ENCODE peak calls at places on chromosomes 3 and 15, in ten cellular contexts. K is heart left ventricle; W is CD8-positive, alpha-beta T cell; I is CD4-positive, alpha-beta T cell; A is psoas muscle; V is dorsolateral prefrontal cortex; X is upper lobe of right lung; E is endodermal cell; Y is tibial artery; S is CD4-positive, alpha-beta memory T cell. H is an unnamed sample.

GRCh38 chr15:70632079-70632850 is 131.1 kb downstream of the UACA start:
- DNase-seq in K (no peak), W (no peak), I (no peak), A (no peak), V (no peak), X (no peak), E (no peak), Y (no peak), S (no peak), H (no peak)

GRCh38 chr3:51391566-51392300 is 648 bp downstream of the RBM15B start:
- DNase-seq in K (peak), W (peak), I (peak), A (peak), V (no peak), X (peak), E (peak), Y (no peak), S (peak), H (no peak)

GRCh38 chr3:32243519-32243918 is 5.0 kb downstream of the CMTM8 start:
- DNase-seq in K (no peak), W (no peak), I (no peak), A (no peak), V (no peak), X (no peak), E (no peak), Y (no peak), S (no peak), H (no peak)

GRCh38 chr15:40789119-40789518 is 17.8 kb upstream of the ZFYVE19 start:
- DNase-seq in K (no peak), W (no peak), I (no peak), A (no peak), V (no peak), X (no peak), E (no peak), Y (no peak), S (no peak), H (no peak)

GRCh38 chr3:58521917-58522680 is 14.9 kb downstream of the ACOX2 start:
- DNase-seq in K (no peak), W (no peak), I (no peak), A (no peak), V (peak), X (no peak), E (peak), Y (no peak), S (no peak), H (peak)

GRCh38 chr15:69578252-69578651 is 125.6 kb downstream of the RPLP1 start:
- DNase-seq in K (no peak), W (no peak), I (no peak), A (no peak), V (no peak), X (no peak), E (no peak), Y (no peak), S (no peak), H (no peak)

GRCh38 chr15:66224946-66225345 is 28.6 kb downstream of the MEGF11 start:
- DNase-seq in K (peak), W (no peak), I (no peak), A (no peak), V (no peak), X (peak), E (no peak), Y (no peak), S (no peak), H (no peak)

GRCh38 chr3:39327746-39328349 is 1.7 kb upstream of the CCR8 start:
- DNase-seq in K (no peak), W (no peak), I (no peak), A (no peak), V (no peak), X (no peak), E (no peak), Y (no peak), S (peak), H (no peak)

GRCh38 chr3:71251156-71251775 is 332.3 kb downstream of the FOXP1 start:
- DNase-seq in K (no peak), W (no peak), I (no peak), A (no peak), V (no peak), X (no peak), E (no peak), Y (no peak), S (no peak), H (no peak)

GRCh38 chr3:143294183-143294582 is 174.6 kb downstream of the CHST2 start:
- DNase-seq in K (no peak), W (no peak), I (no peak), A (no peak), V (no peak), X (no peak), E (no peak), Y (no peak), S (no peak), H (no peak)

GRCh38 chr3:16359331-16359730 is 94.3 kb downstream of the OXNAD1 start:
- DNase-seq in K (no peak), W (no peak), I (no peak), A (no peak), V (no peak), X (no peak), E (no peak), Y (no peak), S (no peak), H (no peak)

GRCh38 chr15:41648770-41649169 is 11.4 kb upstream of the MGA start:
- DNase-seq in K (no peak), W (no peak), I (no peak), A (no peak), V (no peak), X (no peak), E (no peak), Y (no peak), S (no peak), H (no peak)

DNA sequence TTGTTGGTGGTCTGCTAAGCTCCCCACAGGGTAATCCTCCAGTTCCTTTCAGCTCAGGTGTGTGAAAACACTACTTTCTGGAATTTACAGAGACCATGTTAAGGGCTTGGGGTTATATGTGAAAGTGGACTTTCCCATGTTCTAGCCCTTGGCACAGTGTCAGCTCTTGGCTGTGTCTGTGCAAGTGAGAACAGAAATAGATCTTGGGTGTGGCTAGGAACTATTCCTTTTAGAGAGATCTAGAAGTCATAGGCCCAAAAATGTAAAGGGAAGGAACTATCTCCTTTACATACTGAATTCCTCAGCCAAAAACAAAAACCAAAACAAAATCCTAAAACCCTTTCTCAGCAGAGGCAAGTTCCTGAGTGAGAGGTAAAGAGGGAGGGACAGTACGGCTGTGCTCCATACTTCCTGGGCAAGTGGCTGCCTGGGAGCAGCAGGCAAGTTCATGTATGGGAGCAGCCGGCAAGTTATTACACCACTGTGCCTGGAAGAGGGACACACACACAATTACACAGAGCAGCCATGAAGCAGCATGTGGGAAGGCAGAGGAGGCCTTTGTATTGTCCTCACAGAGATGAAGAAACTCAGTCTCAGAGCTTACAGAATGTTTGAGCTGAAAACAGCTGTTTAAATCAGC is 19.9 kb upstream of the C3orf62 start:
- DNase-seq in K (peak), W (no peak), I (no peak), A (peak), V (no peak), X (no peak), E (no peak), Y (peak), S (no peak), H (no peak)
- H3K27ac ChIP-seq in K (peak), W (no peak), I (no peak), A (peak), V (peak), X (peak), E (no peak), Y (peak), S (no peak), H (peak)

GRCh38 chr15:72163719-72164118 is 33.9 kb downstream of the GRAMD2A start:
- DNase-seq in K (no peak), W (no peak), I (no peak), A (no peak), V (no peak), X (no peak), E (no peak), Y (no peak), S (no peak), H (peak)

GRCh38 chr15:72162569-72162968 is 35.0 kb downstream of the GRAMD2A start:
- DNase-seq in K (no peak), W (no peak), I (no peak), A (no peak), V (no peak), X (no peak), E (no peak), Y (no peak), S (no peak), H (no peak)

GRCh38 chr15:72161351-72162132 is 36.0 kb downstream of the GRAMD2A start:
- DNase-seq in K (no peak), W (no peak), I (no peak), A (no peak), V (no peak), X (no peak), E (no peak), Y (no peak), S (no peak), H (no peak)

GRCh38 chr15:72156928-72157327 is 38.7 kb downstream of the SENP8 start:
- DNase-seq in K (no peak), W (no peak), I (no peak), A (no peak), V (no peak), X (no peak), E (no peak), Y (no peak), S (no peak), H (no peak)

DNA sequence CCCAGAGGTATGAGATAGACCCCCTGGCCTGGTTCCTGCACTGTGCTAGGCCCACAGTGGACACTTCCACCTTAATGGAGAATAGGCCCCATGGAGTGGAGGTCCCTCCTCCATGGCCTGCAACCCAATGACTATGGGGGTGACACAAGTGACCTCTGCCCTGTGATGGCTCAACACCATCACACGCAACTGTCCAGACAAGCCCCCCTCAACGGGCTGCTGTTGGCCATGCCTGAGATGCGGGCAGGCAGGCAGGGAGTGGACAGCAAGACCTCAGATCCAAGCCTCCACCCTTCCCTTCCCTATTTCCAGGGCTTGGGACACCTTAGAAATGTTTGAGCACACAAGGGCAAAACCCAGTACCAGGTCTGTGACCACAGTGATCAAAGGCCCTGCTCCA is 36.7 kb downstream of the GRAMD2A start:
- DNase-seq in K (no peak), W (no peak), I (no peak), A (no peak), V (no peak), X (no peak), E (no peak), Y (no peak), S (no peak), H (no peak)
- H3K27ac ChIP-seq in K (no peak), W (no peak), I (no peak), A (no peak), V (no peak), X (peak), E (no peak), Y (no peak), S (no peak), H (peak)

DNA sequence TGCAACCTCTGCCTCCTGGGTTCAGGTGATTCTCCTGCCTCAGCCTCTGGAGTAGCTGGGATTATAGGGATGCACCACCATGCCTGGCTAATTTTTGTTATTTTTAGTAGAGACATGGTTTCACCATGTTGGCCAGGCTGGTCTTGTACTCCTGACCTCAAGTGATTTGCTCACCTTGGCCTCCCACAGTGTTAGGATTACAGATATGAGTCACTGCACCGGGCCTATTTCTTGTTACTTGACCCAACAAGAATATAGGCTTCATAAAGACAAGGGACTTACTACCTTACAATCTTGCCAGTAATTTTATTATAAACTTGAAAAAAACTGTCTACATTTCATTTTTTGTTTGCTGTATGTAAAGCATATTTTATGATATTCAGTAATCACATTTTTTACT is 21.4 kb upstream of the ZBTB47 start:
- DNase-seq in K (no peak), W (no peak), I (no peak), A (no peak), V (no peak), X (no peak), E (no peak), Y (no peak), S (no peak), H (no peak)
- H3K27ac ChIP-seq in K (no peak), W (no peak), I (no peak), A (peak), V (no peak), X (no peak), E (peak), Y (no peak), S (no peak), H (no peak)

GRCh38 chr15:57505949-57506391 is 85.7 kb upstream of the MYZAP start:
- DNase-seq in K (peak), W (no peak), I (no peak), A (no peak), V (no peak), X (peak), E (no peak), Y (peak), S (no peak), H (no peak)

GRCh38 chr15:57505056-57505713 is 86.5 kb upstream of the MYZAP start:
- DNase-seq in K (no peak), W (no peak), I (no peak), A (no peak), V (no peak), X (no peak), E (no peak), Y (no peak), S (no peak), H (no peak)

GRCh38 chr15:57509121-57509520 is 82.6 kb upstream of the MYZAP start:
- DNase-seq in K (peak), W (no peak), I (no peak), A (no peak), V (no peak), X (no peak), E (no peak), Y (no peak), S (no peak), H (no peak)

GRCh38 chr15:57506422-57506821 is 85.3 kb upstream of the MYZAP start:
- DNase-seq in K (no peak), W (no peak), I (no peak), A (no peak), V (no peak), X (no peak), E (peak), Y (no peak), S (no peak), H (no peak)

DNA sequence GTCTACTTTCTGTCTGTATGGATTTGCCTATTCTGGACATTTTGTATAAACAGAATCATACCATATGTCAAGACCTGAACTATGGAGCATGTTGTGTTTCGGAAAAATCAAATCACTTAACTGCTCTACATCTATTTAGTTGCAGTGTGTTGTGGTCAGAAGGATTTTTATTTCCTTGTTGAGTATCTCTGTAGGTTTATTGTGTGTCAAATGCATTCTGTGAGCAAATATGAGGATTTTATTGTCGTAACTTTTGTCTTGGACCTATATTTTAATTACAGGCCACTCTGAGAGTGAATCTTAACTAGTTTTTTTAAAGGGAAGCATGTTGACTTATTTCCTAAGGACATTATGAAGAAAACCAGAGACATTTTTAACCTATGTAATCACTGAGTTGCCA is 84.6 kb upstream of the MYZAP start:
- DNase-seq in K (no peak), W (no peak), I (no peak), A (no peak), V (no peak), X (no peak), E (no peak), Y (no peak), S (no peak), H (no peak)
- H3K27ac ChIP-seq in K (no peak), W (no peak), I (no peak), A (no peak), V (peak), X (no peak), E (no peak), Y (no peak), S (no peak), H (peak)

DNA sequence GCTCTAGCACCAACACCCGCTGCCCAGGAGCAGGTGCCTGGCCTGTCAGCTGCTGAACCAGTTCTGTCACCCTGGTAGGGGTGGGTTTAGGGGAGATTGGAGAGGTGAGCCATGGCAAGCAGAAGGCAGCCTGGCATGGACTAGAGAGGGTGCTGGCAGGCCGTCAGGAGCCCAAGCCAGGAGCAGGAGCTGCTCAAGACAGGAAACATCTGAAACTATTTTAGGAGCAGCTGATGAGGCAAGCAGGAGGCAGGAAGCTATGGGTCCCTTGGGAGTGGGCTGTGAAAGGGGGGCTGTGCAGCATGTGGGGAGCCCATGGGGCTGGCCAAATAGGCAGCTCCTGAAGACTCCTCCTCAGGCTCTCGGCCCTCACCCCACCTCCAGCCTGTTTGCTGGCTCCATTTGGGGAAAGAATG is 2.3 kb downstream of the INKA1 start:
- DNase-seq in K (peak), W (no peak), I (no peak), A (peak), V (no peak), X (peak), E (no peak), Y (peak), S (no peak), H (peak)
- H3K27ac ChIP-seq in K (peak), W (peak), I (peak), A (peak), V (peak), X (peak), E (no peak), Y (peak), S (no peak), H (peak)

GRCh38 chr3:129575987-129576364 is 30.5 kb downstream of the PLXND1 start:
- DNase-seq in K (no peak), W (no peak), I (no peak), A (no peak), V (no peak), X (no peak), E (peak), Y (no peak), S (no peak), H (no peak)

GRCh38 chr3:129577925-129578742 is 28.3 kb downstream of the PLXND1 start:
- DNase-seq in K (peak), W (peak), I (no peak), A (peak), V (no peak), X (no peak), E (no peak), Y (no peak), S (no peak), H (no peak)

GRCh38 chr3:129575233-129575986 is 31.1 kb downstream of the PLXND1 start:
- DNase-seq in K (peak), W (no peak), I (no peak), A (no peak), V (no peak), X (no peak), E (no peak), Y (no peak), S (no peak), H (no peak)

GRCh38 chr3:129577356-129577755 is 29.1 kb downstream of the PLXND1 start:
- DNase-seq in K (peak), W (no peak), I (no peak), A (peak), V (no peak), X (no peak), E (no peak), Y (no peak), S (no peak), H (no peak)

GRCh38 chr3:129576514-129577345 is 29.7 kb downstream of the PLXND1 start:
- DNase-seq in K (peak), W (peak), I (peak), A (no peak), V (no peak), X (no peak), E (no peak), Y (no peak), S (peak), H (no peak)
- H3K27ac ChIP-seq in K (peak), W (peak), I (no peak), A (peak), V (peak), X (peak), E (no peak), Y (peak), S (peak), H (peak)